ENCODE peak calls at places on chromosome 3, in five cellular contexts. W is mammary epithelial cell, Z is GM23248, B is IMR-90, S is MM.1S. C is an unnamed sample.
A peak's percentile ranks its signal among the peaks of the same experiment; 100 is the strongest.

GRCh38 chr3:149783576-149783975 is 8.8 kb downstream of the ANKUB1 start:
- DNase-seq in W (peak; percentile 33), Z (peak; percentile 65), B (peak; percentile 87), S (no peak), C (no peak)

GRCh38 chr3:14548321-14548729 is 8.2 kb upstream of the GRIP2 start:
- DNase-seq in W (peak; percentile 20), Z (peak; percentile 70), B (peak; percentile 56), S (peak; percentile 12), C (peak; percentile 63)

GRCh38 chr3:162863579-162863978 is 1367.0 kb downstream of the OTOL1 start:
- DNase-seq in W (no peak), Z (no peak), B (peak; percentile 9), S (no peak), C (no peak)

GRCh38 chr3:165192610-165193192 is 3.5 kb downstream of the SLITRK3 start:
- DNase-seq in W (no peak), Z (no peak), B (no peak), S (no peak), C (no peak)

GRCh38 chr3:58398669-58399333 is 34.8 kb downstream of the PDHB start:
- DNase-seq in W (no peak), Z (no peak), B (no peak), S (no peak), C (no peak)

GRCh38 chr3:150877303-150877702 is 27.9 kb downstream of the MINDY4B start:
- DNase-seq in W (no peak), Z (no peak), B (no peak), S (no peak), C (no peak)

GRCh38 chr3:3170998-3171397 is 8.5 kb downstream of the CRBN start:
- DNase-seq in W (peak; percentile 11), Z (peak; percentile 50), B (peak; percentile 42), S (peak; percentile 57), C (no peak)

GRCh38 chr3:66381621-66382020 is 119.2 kb downstream of the LRIG1 start:
- DNase-seq in W (no peak), Z (no peak), B (no peak), S (no peak), C (no peak)

GRCh38 chr3:187852842-187853727 is 107.8 kb upstream of the BCL6 start:
- DNase-seq in W (peak; percentile 74), Z (peak; percentile 21), B (peak; percentile 34), S (no peak), C (no peak)

DNA sequence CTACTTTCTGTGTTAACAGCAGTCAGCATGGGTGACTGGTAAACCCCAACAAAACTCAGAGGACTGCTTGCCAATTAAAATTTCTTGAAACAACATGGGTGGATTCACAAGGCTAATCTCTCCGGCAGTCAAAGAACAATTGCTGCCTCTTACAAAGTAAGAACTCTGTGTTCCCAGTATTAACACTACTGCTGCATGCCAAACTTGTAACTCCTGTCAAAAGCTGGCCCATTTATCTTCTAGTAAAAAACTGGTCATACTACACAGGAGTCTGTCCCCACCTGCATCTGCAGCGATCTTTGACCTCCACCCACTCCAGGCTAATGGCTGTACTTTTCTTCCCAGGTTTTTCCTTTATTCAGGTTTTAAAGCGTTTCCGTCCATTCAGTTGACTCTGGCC is 8.7 kb upstream of the ZNF589 start:
- DNase-seq in W (no peak), Z (no peak), B (no peak), S (no peak), C (no peak)
- H3K9ac ChIP-seq in W (no peak overlapping the region), Z (no peak overlapping the region), B (no peak overlapping the region), S (no peak overlapping the region), C (no peak overlapping the region)

DNA sequence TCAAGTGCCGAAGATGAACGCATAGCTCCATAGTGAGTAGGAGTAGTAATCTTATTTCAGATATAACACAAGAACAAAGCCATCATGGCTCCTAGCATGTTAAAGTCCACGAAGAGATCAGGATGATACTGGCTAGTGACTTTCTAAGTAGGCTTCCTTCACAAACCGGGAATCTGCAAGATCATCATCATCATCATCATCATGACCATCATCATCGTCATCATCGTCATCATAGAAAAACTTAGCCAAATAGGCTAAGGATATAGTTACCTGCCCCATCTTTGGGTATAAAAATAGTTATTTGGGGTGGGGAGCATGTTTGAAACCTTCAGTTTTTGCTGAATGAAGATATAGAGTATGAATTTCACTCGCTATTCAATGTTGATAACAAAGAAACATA is 57.9 kb downstream of the PYDC2 start:
- DNase-seq in W (no peak), Z (peak; percentile 0), B (no peak), S (no peak), C (no peak)
- H3K4me3 ChIP-seq in W (no peak overlapping the region), Z (no peak overlapping the region), B (no peak overlapping the region), S (no peak overlapping the region), C (no peak overlapping the region)

DNA sequence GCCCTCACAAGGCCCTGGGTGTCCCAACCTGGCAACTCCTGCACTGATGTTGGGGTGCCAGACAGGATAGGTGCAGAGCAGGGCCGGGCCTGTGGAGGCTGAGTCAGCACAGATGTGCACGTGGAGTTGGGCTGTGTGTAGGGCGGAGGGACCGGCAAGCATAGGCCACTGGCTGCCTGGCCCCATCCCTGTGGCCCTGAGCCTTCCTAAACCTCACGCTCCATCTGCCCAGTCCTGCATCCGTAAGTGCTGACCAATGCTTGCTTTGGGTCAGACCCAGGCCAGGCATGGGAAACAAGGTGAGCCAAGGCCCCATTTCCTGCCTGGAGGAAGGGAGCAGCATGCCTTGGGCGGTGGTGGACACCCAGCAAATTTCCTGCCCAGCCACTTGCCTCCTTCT is 5.8 kb upstream of the IQSEC1 start:
- DNase-seq in W (no peak), Z (no peak), B (no peak), S (no peak), C (peak; percentile 57)
- H3K9ac ChIP-seq in W (no peak overlapping the region), Z (no peak overlapping the region), B (no peak overlapping the region), S (no peak overlapping the region), C (peak overlapping the region; percentile 52)

DNA sequence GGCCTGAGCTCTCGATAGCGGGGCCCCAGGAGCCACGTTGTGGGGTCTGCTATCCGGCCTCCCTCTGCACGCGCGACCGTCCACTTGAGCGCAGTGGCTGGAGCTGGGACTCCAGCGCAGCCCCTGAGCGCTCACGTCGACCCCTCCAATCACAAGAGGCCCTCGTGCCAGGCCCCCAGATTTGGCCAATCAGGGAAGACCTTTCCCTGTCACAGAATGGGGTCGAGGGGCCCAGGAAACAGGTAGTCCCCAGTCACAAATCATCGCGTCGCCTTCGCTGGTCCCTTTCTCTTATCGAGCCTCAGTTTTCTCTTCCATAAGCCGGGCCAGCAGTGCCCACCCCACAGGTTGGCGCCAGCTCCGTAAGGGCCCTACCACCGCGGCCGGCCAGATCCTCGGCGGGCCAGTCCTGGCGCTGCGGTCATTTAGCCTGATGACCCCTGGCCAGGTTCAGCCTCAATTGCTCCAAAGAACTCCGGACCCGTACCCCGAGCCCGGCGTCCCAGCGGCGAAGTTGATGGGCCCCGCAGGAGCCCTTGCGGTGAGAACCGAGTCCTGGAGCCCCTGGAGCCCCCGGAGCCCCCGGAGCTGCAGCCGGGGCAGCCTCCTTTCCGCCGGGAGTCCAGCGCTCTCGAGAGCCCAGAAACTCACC is 435 bp downstream of the ALDH1L1 start:
- DNase-seq in W (no peak), Z (no peak), B (no peak), S (no peak), C (no peak)
- H3K4me3 ChIP-seq in W (peak overlapping the region; percentile 55), Z (peak overlapping the region; percentile 15), B (no peak overlapping the region), S (no peak overlapping the region), C (no peak overlapping the region)

DNA sequence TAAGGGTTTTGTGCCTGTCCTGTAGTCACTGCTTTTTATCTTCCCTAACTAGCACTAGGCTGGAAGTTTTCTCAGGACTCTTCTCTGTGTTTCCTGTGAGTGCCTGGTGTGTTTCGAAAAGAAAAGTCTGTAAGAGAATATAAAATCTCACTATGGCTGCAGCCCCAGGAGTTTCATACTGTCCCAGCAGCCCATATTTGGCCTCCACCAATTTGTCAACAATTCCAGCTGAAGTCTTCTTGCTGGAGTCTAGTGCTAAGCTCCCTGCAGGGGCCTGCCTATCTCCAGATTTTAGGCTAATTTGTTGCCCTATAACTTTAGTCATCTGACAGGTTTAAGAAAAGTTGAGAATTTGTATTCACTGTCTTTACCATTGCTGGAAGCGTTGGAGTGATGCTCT is 283.3 kb downstream of the NEK10 start:
- DNase-seq in W (no peak), Z (no peak), B (no peak), S (no peak), C (no peak)
- H3K9ac ChIP-seq in W (no peak overlapping the region), Z (no peak overlapping the region), B (no peak overlapping the region), S (no peak overlapping the region), C (no peak overlapping the region)

GRCh38 chr3:9917820-9918219 is 922 bp downstream of the IL17RC start:
- DNase-seq in W (no peak), Z (no peak), B (no peak), S (no peak), C (no peak)
- H3K4me3 ChIP-seq in W (peak overlapping the region; percentile 9), Z (peak overlapping the region; percentile 77), B (no peak overlapping the region), S (no peak overlapping the region), C (no peak overlapping the region)

DNA sequence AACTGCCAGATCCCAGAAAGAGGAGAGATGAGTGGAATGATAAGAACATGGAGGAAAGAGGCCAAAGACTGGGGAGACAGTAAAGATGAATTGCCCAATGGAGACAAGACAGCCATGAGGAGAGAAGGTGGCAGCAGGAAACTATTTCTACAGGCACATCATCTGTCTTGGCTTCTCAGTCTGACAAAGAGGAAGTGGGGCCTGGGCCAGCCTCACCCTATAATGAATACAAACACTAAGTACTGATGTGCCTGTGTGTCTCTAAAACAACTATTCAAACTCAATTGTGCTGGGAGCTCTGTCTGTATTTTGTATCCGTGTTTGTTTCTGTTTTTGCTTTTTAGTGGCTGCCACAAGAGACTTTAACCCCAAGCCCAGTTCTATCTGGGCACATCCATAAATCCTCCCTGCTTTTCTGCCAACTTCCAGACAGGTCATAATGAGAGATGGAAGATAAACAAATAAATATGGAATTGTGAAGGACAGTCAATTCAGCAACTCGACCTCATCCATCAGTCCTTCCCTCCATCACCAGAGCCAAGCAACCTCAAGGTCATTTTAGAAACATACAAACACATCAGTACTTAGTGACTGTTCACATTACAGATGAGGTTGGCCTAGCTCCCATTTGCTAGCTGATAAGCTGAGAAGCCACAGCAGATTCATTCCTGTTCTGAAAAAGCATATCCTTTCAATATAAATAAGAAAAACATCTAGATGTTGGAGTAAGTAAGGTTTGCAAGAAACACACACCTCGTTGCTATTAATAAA is 116.7 kb downstream of the CADPS start:
- DNase-seq in W (no peak), Z (no peak), B (no peak), S (no peak), C (no peak)
- H3K9ac ChIP-seq in W (no peak overlapping the region), Z (no peak overlapping the region), B (no peak overlapping the region), S (no peak overlapping the region), C (no peak overlapping the region)

GRCh38 chr3:24495334-24495994 is 814 bp upstream of the THRB start:
- DNase-seq in W (peak; percentile 67), Z (peak; percentile 59), B (no peak), S (no peak), C (no peak)
- H3K4me3 ChIP-seq in W (peak overlapping the region; percentile 91), Z (peak overlapping the region; percentile 77), B (no peak overlapping the region), S (peak overlapping the region; percentile 70), C (no peak overlapping the region)

DNA sequence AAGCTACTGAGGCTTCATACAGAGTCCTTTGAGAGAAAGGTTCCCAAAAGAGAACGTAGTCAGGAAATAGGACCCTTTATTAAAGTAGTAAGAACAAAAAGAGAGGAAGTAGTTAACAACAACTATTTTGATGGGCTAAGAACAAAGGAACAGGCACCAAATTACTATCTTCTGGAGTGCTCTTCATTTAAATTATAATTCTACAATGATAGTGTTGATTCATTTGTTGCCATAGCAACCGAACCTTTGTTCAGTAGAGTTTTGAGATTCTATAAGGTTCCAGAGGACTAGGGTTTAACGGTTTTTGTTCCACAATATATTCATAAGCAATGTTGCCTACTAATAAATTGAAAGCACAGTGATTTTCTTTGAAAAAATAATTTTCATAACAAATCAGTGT is 78.8 kb downstream of the CMSS1 start:
- DNase-seq in W (no peak), Z (peak; percentile 44), B (no peak), S (no peak), C (no peak)
- H3K9ac ChIP-seq in W (peak overlapping the region; percentile 53), Z (peak overlapping the region; percentile 78), B (peak overlapping the region; percentile 21), S (no peak overlapping the region), C (no peak overlapping the region)